ENCODE peak calls at places on chromosome 1, in seven cellular contexts. F is AG04450; H is heart left ventricle; K is body of pancreas; M is CD8-positive, alpha-beta T cell; V is epithelial cell of esophagus; O is uterus. T is an unnamed sample.

GRCh38 chr1:77394166-77394565 is 112.3 kb downstream of the AK5 start:
- DNase-seq in K (no peak), H (no peak), F (no peak), O (no peak), M (no peak), V (no peak), T (no peak)

GRCh38 chr1:228982637-228983036 is 247.4 kb downstream of the RHOU start:
- DNase-seq in K (no peak), V (no peak), F (no peak), M (no peak), O (no peak), H (no peak), T (no peak)

GRCh38 chr1:224387302-224387912 is 30.7 kb downstream of the CNIH4 start:
- DNase-seq in M (no peak), V (no peak), H (no peak), K (no peak), O (no peak), F (no peak), T (no peak)

GRCh38 chr1:115717541-115717940 is 51.0 kb downstream of the CASQ2 start:
- DNase-seq in M (no peak), O (peak), H (peak), F (no peak), K (peak), V (peak), T (no peak)

GRCh38 chr1:205232945-205233397 is 5.2 kb downstream of the TMCC2 start:
- DNase-seq in K (no peak), V (no peak), M (peak), F (no peak), O (no peak), H (no peak), T (no peak)

GRCh38 chr1:211813590-211813989 is 17.0 kb downstream of the LPGAT1 start:
- DNase-seq in F (no peak), V (peak), O (peak), K (peak), H (peak), M (no peak), T (no peak)

GRCh38 chr1:187942986-187943385 is 1114.2 kb downstream of the PLA2G4A start:
- DNase-seq in F (no peak), V (peak), H (no peak), M (no peak), K (no peak), O (no peak), T (no peak)

GRCh38 chr1:57172040-57172439 is 206.2 kb upstream of the C8B start:
- DNase-seq in K (no peak), F (no peak), V (no peak), H (no peak), M (no peak), O (no peak), T (no peak)

GRCh38 chr1:92486251-92487077 is at the start of gene GFI1:
- DNase-seq in H (peak), O (no peak), V (no peak), K (peak), F (no peak), M (peak), T (peak)

GRCh38 chr1:233389169-233389568 is 61.6 kb downstream of the MAP3K21 start:
- DNase-seq in O (no peak), H (no peak), K (no peak), M (no peak), F (no peak), V (no peak), T (no peak)

DNA sequence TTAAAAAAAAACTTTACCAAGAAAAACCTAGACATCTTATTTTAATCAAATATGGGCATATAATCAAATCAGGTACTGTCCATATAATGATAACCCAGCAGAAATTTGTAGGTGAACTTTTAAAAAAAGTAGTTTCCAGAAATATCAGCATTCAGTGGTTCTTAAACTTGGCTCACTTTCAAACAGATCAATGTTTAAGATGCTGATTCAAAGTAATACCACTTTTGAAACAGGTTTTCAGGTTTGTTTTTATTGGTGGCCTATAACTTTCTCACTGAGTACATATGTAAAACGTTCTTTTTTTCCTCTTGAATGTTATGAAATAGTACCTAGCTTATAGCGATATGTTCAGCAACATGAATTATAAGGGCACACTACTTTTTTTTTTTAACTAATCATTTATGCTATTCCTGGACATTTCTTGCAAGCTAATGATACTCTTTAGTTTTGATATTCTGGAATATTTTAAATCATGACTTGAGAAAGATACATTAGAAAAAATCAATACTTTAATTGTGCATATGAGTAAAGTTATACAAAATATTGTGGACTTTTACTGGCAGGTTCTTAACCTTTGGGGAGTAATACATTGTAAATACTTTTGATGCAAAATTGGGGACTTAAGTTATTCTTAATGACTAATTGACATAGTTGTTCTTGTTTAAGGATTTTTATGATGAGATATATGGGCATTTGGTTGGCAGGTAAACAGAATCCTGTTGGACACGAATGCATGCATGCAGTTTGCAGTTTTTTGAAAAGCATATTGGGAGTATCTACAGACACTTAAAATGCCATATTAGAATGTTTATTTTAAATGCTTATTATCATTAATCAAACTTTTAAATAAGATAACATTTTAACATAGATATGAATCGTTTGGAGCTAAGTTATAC is 3.1 kb downstream of the NFIA start:
- DNase-seq in M (no peak), V (no peak), F (no peak), O (no peak), H (no peak), K (no peak), T (no peak)
- TF ChIP-seq CTCF in M (no peak), V (no peak), F (no peak), O (no peak), H (no peak), K (no peak), T (no peak)

GRCh38 chr1:21537511-21537931 is 28.3 kb downstream of the ALPL start:
- DNase-seq in F (no peak), O (no peak), H (peak), K (peak), M (no peak), V (no peak), T (no peak)

GRCh38 chr1:21537932-21538630 is 28.9 kb downstream of the ALPL start:
- DNase-seq in F (no peak), O (no peak), H (peak), M (no peak), K (peak), V (no peak), T (no peak)

GRCh38 chr1:21541330-21541729 is 32.1 kb downstream of the ALPL start:
- DNase-seq in V (no peak), F (no peak), O (no peak), K (no peak), M (no peak), H (no peak), T (no peak)

GRCh38 chr1:21541835-21542234 is 32.6 kb downstream of the ALPL start:
- DNase-seq in O (no peak), K (peak), F (peak), M (no peak), V (no peak), H (peak), T (no peak)

DNA sequence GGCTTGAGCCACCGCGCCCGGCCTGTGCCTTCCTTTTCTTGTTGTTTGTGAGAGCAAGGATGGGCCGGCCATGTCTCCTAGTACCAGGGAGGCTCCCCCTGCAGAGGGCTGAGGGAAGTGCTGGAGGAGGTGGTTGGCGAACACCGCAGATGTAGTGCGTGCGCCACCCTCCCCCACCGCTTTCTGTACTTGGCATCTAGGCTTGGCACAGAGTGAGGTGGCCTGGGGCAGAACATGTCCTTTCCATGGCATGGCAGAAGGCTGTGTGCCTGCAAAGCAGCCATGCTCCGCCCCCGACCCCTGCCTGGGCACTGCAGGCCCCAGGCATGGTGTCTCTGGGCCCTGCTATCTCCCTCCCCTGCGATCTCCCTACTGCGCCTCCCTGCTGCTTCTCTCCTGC is 30.7 kb downstream of the ALPL start:
- DNase-seq in H (peak), V (peak), K (peak), M (no peak), F (no peak), O (no peak), T (no peak)
- TF ChIP-seq CTCF in H (no peak), V (peak), K (no peak), M (no peak), F (peak), O (no peak), T (no peak)

DNA sequence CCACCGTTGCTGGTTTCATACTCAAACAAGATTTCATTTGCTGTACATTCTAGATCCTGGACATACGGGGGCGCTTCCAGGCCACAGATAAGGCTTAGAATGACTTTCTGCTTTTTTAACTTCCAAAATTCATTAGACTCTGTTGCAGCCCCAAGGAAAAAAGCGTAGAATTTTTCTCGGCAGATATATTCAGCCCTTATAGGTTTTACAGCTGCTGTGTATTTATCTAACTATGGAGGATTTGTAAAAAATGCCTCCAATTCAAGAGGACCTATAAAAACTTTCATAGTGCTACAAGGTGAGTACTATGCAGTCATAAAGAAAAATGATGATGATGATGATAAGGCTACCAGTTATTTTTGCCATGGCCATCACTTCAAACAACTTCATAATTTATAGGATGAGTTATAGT is 51.6 kb downstream of the SLC30A10 start:
- DNase-seq in H (no peak), K (peak), M (no peak), V (peak), F (no peak), O (no peak), T (no peak)
- TF ChIP-seq CTCF in H (no peak), K (no peak), M (no peak), V (no peak), F (no peak), O (no peak), T (no peak)

GRCh38 chr1:221440658-221441057 is 301.2 kb downstream of the DUSP10 start:
- DNase-seq in V (peak), H (no peak), M (no peak), K (no peak), O (no peak), F (no peak), T (no peak)
- TF ChIP-seq CTCF in V (no peak), H (no peak), M (no peak), K (no peak), O (no peak), F (no peak), T (no peak)

GRCh38 chr1:67430358-67431155 is at the start of gene SERBP1:
- DNase-seq in H (peak), M (peak), F (peak), K (peak), V (peak), O (peak), T (peak)

GRCh38 chr1:67427947-67428346 is 2.3 kb downstream of the SERBP1 start:
- DNase-seq in V (no peak), O (no peak), K (no peak), M (no peak), H (no peak), F (no peak), T (no peak)

GRCh38 chr1:67429011-67429527 is 1.1 kb downstream of the SERBP1 start:
- DNase-seq in M (peak), O (no peak), K (no peak), H (no peak), V (no peak), F (no peak), T (peak)

GRCh38 chr1:67431156-67431765 is 1.1 kb upstream of the SERBP1 start:
- DNase-seq in V (no peak), O (no peak), H (no peak), M (no peak), F (no peak), K (no peak), T (no peak)

GRCh38 chr1:67429528-67430357 is 459 bp downstream of the SERBP1 start:
- DNase-seq in O (peak), F (no peak), K (peak), H (peak), M (peak), V (no peak), T (peak)
- TF ChIP-seq CTCF in O (no peak), F (no peak), K (peak), H (no peak), M (no peak), V (no peak), T (no peak)

DNA sequence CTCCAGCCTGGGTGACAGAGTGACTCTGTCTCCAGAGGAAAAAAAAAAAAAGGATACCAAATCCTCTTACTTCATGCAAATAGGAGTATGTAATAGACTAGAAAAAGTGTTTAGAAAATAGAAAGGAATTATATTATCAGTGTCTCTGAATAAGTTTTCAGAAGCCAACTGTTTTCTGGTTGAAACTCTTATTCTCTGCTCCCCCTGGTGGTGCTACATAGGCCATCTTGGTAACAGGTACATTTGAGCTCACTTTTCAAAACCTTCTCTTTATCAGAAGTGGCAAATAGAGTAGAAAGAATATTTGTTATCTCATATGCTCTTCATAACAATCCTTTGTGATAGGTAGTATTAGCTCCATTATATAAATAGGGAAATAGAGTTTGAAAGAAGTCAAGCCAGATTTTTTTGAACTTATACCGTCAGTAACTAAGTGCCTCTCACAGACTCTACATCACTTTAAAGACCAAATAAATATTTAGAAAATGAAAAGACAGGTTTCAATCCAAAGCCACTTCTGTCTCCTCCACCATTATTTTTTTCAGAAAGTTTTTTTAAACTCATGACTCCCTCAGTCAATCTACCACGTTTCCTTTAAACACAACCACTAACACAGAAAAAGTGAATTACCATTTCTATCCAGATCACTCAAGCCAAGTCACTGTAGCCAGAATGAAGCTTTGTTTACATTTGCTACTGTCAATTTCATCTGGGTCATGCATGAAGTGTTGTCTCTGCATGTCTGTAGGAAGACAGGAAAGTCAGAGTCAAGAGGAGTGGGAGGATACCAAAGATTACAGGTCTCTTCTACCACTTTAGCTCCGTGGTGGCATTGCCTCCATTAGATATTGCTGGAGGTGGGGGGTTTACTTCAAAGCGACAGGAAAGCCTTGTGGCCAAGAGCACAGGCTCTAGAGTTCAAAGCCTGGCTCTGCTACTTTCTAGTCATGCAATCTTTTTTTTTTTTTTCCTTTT is 45.6 kb downstream of the IL23R start:
- DNase-seq in M (no peak), H (no peak), O (no peak), V (peak), F (no peak), K (peak), T (no peak)
- TF ChIP-seq CTCF in M (peak), H (peak), O (peak), V (peak), F (peak), K (peak), T (peak)

DNA sequence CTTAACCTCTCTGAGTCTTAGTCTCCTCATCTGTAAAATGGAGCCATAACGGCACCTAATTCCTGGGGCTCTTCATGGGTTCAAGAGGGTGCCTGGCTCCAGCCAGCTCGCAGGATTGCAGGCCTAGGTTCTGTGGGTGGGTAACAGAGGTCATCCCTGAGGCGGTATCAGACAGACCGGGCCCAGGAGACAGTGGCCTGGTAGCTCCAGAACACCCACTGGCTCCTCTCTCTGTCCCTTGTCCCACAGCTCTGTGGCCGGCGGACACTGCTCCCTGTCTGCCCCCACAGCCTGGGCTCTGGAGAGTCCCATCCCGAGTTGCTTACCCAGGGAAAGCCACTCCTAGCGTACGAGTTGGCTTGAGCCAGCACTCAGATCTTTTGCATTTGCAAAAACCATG is 150.3 kb downstream of the PEX14 start:
- DNase-seq in K (no peak), O (peak), M (no peak), V (no peak), H (no peak), F (no peak), T (no peak)
- TF ChIP-seq CTCF in K (no peak), O (no peak), M (no peak), V (no peak), H (no peak), F (no peak), T (no peak)

GRCh38 chr1:33501309-33501708 is 28.9 kb downstream of the ZSCAN20 start:
- DNase-seq in V (no peak), K (no peak), M (no peak), H (no peak), O (no peak), F (no peak), T (no peak)

GRCh38 chr1:33502726-33503125 is 30.3 kb downstream of the ZSCAN20 start:
- DNase-seq in H (no peak), V (peak), M (no peak), F (no peak), O (no peak), K (no peak), T (no peak)

GRCh38 chr1:33501774-33502173 is 29.3 kb downstream of the ZSCAN20 start:
- DNase-seq in K (no peak), H (no peak), V (no peak), F (no peak), M (no peak), O (no peak), T (no peak)

GRCh38 chr1:33497410-33497809 is 25.0 kb downstream of the ZSCAN20 start:
- DNase-seq in H (no peak), M (no peak), O (no peak), K (no peak), F (no peak), V (no peak), T (no peak)

GRCh38 chr1:33500547-33500946 is 28.1 kb downstream of the ZSCAN20 start:
- DNase-seq in O (no peak), M (no peak), H (no peak), K (no peak), V (no peak), F (no peak), T (no peak)
- TF ChIP-seq CTCF in O (no peak), M (no peak), H (no peak), K (no peak), V (no peak), F (peak), T (no peak)

GRCh38 chr1:220994671-220995070 is 115.4 kb downstream of the HLX start:
- DNase-seq in H (no peak), V (no peak), K (no peak), O (no peak), F (no peak), M (no peak), T (no peak)

GRCh38 chr1:220991959-220992704 is 112.9 kb downstream of the HLX start:
- DNase-seq in O (peak), F (no peak), V (no peak), M (no peak), K (peak), H (no peak), T (no peak)

GRCh38 chr1:220990417-220991337 is 111.4 kb downstream of the HLX start:
- DNase-seq in O (no peak), K (no peak), F (peak), V (peak), M (no peak), H (no peak), T (no peak)

GRCh38 chr1:220992705-220993052 is 113.4 kb downstream of the HLX start:
- DNase-seq in F (no peak), V (no peak), M (no peak), K (no peak), H (no peak), O (no peak), T (no peak)

GRCh38 chr1:220991506-220991905 is 112.3 kb downstream of the HLX start:
- DNase-seq in M (no peak), O (no peak), K (no peak), H (no peak), F (no peak), V (no peak), T (no peak)
- TF ChIP-seq CTCF in M (no peak), O (no peak), K (no peak), H (no peak), F (no peak), V (no peak), T (no peak)